ENCODE peak calls at places on chromosome 14, in nine cellular contexts. D is sigmoid colon, X is breast epithelium, R is stomach, C is IMR-90, T is body of pancreas, B is uterus, P is HCT116, O is GM12878. U is an unnamed sample.

GRCh38 chr14:102523200-102524025 is 13.8 kb upstream of the ANKRD9 start:
- DNase-seq in D (no peak), X (no peak), R (no peak), C (no peak), T (no peak), B (no peak), P (no peak), O (no peak), U (no peak)

GRCh38 chr14:39467889-39468524 is 35.8 kb upstream of the FBXO33 start:
- DNase-seq in D (no peak), X (no peak), R (no peak), C (peak; percentile 43), T (no peak), B (no peak), P (peak; percentile 55), O (no peak), U (no peak)

GRCh38 chr14:71711619-71712018 is 220.6 kb upstream of the RGS6 start:
- DNase-seq in D (no peak), X (no peak), R (no peak), C (peak; percentile 94), T (no peak), B (no peak), P (no peak), O (no peak), U (no peak)

GRCh38 chr14:100562751-100563150 is 24.5 kb downstream of the BEGAIN start:
- DNase-seq in D (no peak), X (no peak), R (no peak), C (no peak), T (no peak), B (no peak), P (no peak), O (no peak), U (no peak)

GRCh38 chr14:68312884-68313725 is 479.8 kb downstream of the ZFP36L1 start:
- DNase-seq in D (no peak), X (no peak), R (no peak), C (no peak), T (no peak), B (no peak), P (no peak), O (peak; percentile 99), U (peak; percentile 65)

GRCh38 chr14:103543721-103544626 is 15.0 kb downstream of the TRMT61A start:
- DNase-seq in D (peak; percentile 86), X (no peak), R (no peak), C (no peak), T (no peak), B (peak; percentile 82), P (no peak), O (no peak), U (no peak)

GRCh38 chr14:72792051-72792788 is 101.7 kb downstream of the DPF3 start:
- DNase-seq in D (no peak), X (no peak), R (no peak), C (no peak), T (peak; percentile 16), B (peak; percentile 26), P (no peak), O (no peak), U (no peak)

GRCh38 chr14:73741876-73742519 is 27.8 kb upstream of the PNMA1 start:
- DNase-seq in D (peak; percentile 70), X (no peak), R (no peak), C (no peak), T (no peak), B (no peak), P (no peak), O (no peak), U (no peak)

GRCh38 chr14:78764240-78764639 is 594.1 kb downstream of the NRXN3 start:
- DNase-seq in D (no peak), X (no peak), R (no peak), C (peak; percentile 1), T (no peak), B (no peak), P (no peak), O (no peak), U (no peak)

GRCh38 chr14:63939006-63939270 is 86.1 kb downstream of the SYNE2 start:
- DNase-seq in D (no peak), X (no peak), R (no peak), C (no peak), T (no peak), B (no peak), P (no peak), O (no peak), U (no peak)

GRCh38 chr14:72341686-72342085 is 409.5 kb downstream of the RGS6 start:
- DNase-seq in D (no peak), X (no peak), R (no peak), C (no peak), T (no peak), B (no peak), P (no peak), O (no peak), U (no peak)

GRCh38 chr14:105069887-105070759 is 4.9 kb upstream of the GPR132 start:
- DNase-seq in D (peak; percentile 74), X (peak; percentile 49), R (no peak), C (peak; percentile 33), T (no peak), B (no peak), P (no peak), O (peak; percentile 98), U (peak; percentile 45)

GRCh38 chr14:69005432-69006148 is 26.5 kb upstream of the ACTN1 start:
- DNase-seq in D (peak; percentile 89), X (peak; percentile 58), R (peak; percentile 55), C (peak; percentile 94), T (peak; percentile 42), B (peak; percentile 77), P (peak; percentile 47), O (no peak), U (peak; percentile 58)

GRCh38 chr14:93748208-93749080 is 39.8 kb downstream of the PRIMA1 start:
- DNase-seq in D (peak; percentile 49), X (no peak), R (peak; percentile 46), C (no peak), T (no peak), B (no peak), P (no peak), O (no peak), U (no peak)

GRCh38 chr14:35362911-35363374 is 41.6 kb downstream of the NFKBIA start:
- DNase-seq in D (no peak), X (no peak), R (no peak), C (peak; percentile 88), T (no peak), B (peak; percentile 47), P (no peak), O (no peak), U (no peak)

GRCh38 chr14:35367056-35367372 is 37.5 kb downstream of the NFKBIA start:
- DNase-seq in D (no peak), X (no peak), R (no peak), C (no peak), T (no peak), B (no peak), P (no peak), O (no peak), U (no peak)

GRCh38 chr14:35366521-35366976 is 38.0 kb downstream of the NFKBIA start:
- DNase-seq in D (no peak), X (no peak), R (no peak), C (no peak), T (no peak), B (no peak), P (no peak), O (no peak), U (no peak)

GRCh38 chr14:35366048-35366428 is 38.5 kb downstream of the NFKBIA start:
- DNase-seq in D (no peak), X (no peak), R (no peak), C (peak; percentile 74), T (no peak), B (no peak), P (no peak), O (no peak), U (no peak)

GRCh38 chr14:35365130-35366047 is 39.2 kb downstream of the NFKBIA start:
- DNase-seq in D (peak; percentile 92), X (no peak), R (peak; percentile 65), C (peak; percentile 92), T (peak; percentile 47), B (peak; percentile 69), P (peak; percentile 54), O (no peak), U (peak; percentile 92)
- TF ChIP-seq POLR2A in D (no peak), X (no peak), R (no peak), C (no peak), T (peak; percentile 5), B (peak; percentile 24), P (no peak), O (no peak), U (no peak)

GRCh38 chr14:24315807-24316596 is 4.7 kb downstream of the LTB4R start:
- DNase-seq in D (no peak), X (no peak), R (peak; percentile 77), C (no peak), T (peak; percentile 53), B (peak; percentile 47), P (no peak), O (no peak), U (peak; percentile 86)
- TF ChIP-seq POLR2A in D (no peak), X (no peak), R (no peak), C (no peak), T (no peak), B (no peak), P (no peak), O (peak; percentile 9), U (no peak)

GRCh38 chr14:91352696-91353692 is 64.6 kb downstream of the CCDC88C start:
- DNase-seq in D (no peak), X (no peak), R (no peak), C (no peak), T (no peak), B (no peak), P (no peak), O (no peak), U (no peak)

GRCh38 chr14:91356218-91356763 is 61.3 kb downstream of the CCDC88C start:
- DNase-seq in D (no peak), X (no peak), R (no peak), C (no peak), T (no peak), B (no peak), P (no peak), O (no peak), U (peak; percentile 48)

GRCh38 chr14:91357272-91357671 is 60.3 kb downstream of the CCDC88C start:
- DNase-seq in D (no peak), X (no peak), R (no peak), C (no peak), T (no peak), B (no peak), P (no peak), O (no peak), U (no peak)

GRCh38 chr14:91354221-91354916 is 63.3 kb downstream of the CCDC88C start:
- DNase-seq in D (no peak), X (no peak), R (no peak), C (no peak), T (no peak), B (peak; percentile 58), P (no peak), O (no peak), U (no peak)

GRCh38 chr14:91354979-91355685 is 62.5 kb downstream of the CCDC88C start:
- DNase-seq in D (no peak), X (no peak), R (no peak), C (no peak), T (no peak), B (no peak), P (no peak), O (no peak), U (no peak)
- TF ChIP-seq POLR2A in D (no peak), X (no peak), R (no peak), C (no peak), T (no peak), B (no peak), P (no peak), O (no peak), U (no peak)

DNA sequence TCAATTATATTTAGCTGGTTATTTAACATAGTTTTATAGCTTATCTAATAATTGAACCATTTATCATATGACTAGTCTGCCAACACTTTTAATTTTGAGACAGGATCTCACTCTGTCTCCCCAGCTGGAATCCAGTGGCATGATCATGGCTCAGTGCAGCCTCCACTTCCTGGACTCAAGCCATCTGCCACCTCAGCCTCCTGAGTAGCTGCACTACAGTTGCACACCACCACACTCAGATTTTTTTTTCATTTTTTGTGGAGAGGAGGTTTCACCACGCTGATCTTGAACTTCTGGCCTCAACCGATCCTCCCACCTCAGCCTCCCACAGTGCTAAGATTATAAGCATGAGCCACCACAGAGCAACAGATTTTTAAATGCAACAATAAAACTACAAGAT is 151.4 kb upstream of the MDGA2 start:
- DNase-seq in D (no peak), X (no peak), R (no peak), C (no peak), T (no peak), B (no peak), P (no peak), O (no peak), U (no peak)
- TF ChIP-seq POLR2A in D (no peak), X (no peak), R (no peak), C (no peak), T (no peak), B (no peak), P (no peak), O (no peak), U (no peak)

U was measured in Peyer's patch.